ENCODE peak calls at places on chromosomes 1 and 21, in seven cellular contexts. One of them, this sample, is unnamed.

GRCh38 chr1:12152106-12152891 is 14.5 kb upstream of the TNFRSF1B start:
- DNase-seq in BJ: no peak
- DNase-seq in hepatocyte: no peak
- DNase-seq in CD8-positive, alpha-beta T cell: no peak
- DNase-seq in endodermal cell: no peak
- DNase-seq in cardiac muscle cell: no peak
- DNase-seq in progenitor cell of endocrine pancreas: no peak
- DNase-seq in this sample: no peak

GRCh38 chr21:45253180-45253579 is 34.5 kb downstream of the POFUT2 start:
- DNase-seq in cardiac muscle cell: peak
- DNase-seq in hepatocyte: no peak
- DNase-seq in endodermal cell: peak
- DNase-seq in BJ: no peak
- DNase-seq in CD8-positive, alpha-beta T cell: no peak
- DNase-seq in progenitor cell of endocrine pancreas: peak
- DNase-seq in this sample: no peak

GRCh38 chr1:86687595-86687994 is 16.8 kb upstream of the SH3GLB1 start:
- DNase-seq in BJ: no peak
- DNase-seq in CD8-positive, alpha-beta T cell: no peak
- DNase-seq in hepatocyte: no peak
- DNase-seq in progenitor cell of endocrine pancreas: no peak
- DNase-seq in cardiac muscle cell: peak
- DNase-seq in endodermal cell: no peak
- DNase-seq in this sample: no peak

GRCh38 chr1:44855742-44856141 is 12.7 kb upstream of the PTCH2 start:
- DNase-seq in CD8-positive, alpha-beta T cell: no peak
- DNase-seq in BJ: no peak
- DNase-seq in progenitor cell of endocrine pancreas: no peak
- DNase-seq in hepatocyte: peak
- DNase-seq in cardiac muscle cell: no peak
- DNase-seq in endodermal cell: no peak
- DNase-seq in this sample: no peak

GRCh38 chr1:243539636-243540035 is 283.8 kb downstream of the SDCCAG8 start:
- DNase-seq in cardiac muscle cell: no peak
- DNase-seq in hepatocyte: no peak
- DNase-seq in progenitor cell of endocrine pancreas: no peak
- DNase-seq in endodermal cell: no peak
- DNase-seq in BJ: no peak
- DNase-seq in CD8-positive, alpha-beta T cell: no peak
- DNase-seq in this sample: no peak

GRCh38 chr1:229623225-229623624 is 2.7 kb downstream of the TAF5L start:
- DNase-seq in endodermal cell: peak
- DNase-seq in BJ: no peak
- DNase-seq in cardiac muscle cell: no peak
- DNase-seq in CD8-positive, alpha-beta T cell: no peak
- DNase-seq in progenitor cell of endocrine pancreas: no peak
- DNase-seq in hepatocyte: no peak
- DNase-seq in this sample: no peak

GRCh38 chr1:41773144-41773571 is 145.6 kb downstream of the HIVEP3 start:
- DNase-seq in endodermal cell: no peak
- DNase-seq in BJ: peak
- DNase-seq in cardiac muscle cell: peak
- DNase-seq in hepatocyte: no peak
- DNase-seq in progenitor cell of endocrine pancreas: no peak
- DNase-seq in CD8-positive, alpha-beta T cell: no peak
- DNase-seq in this sample: no peak

GRCh38 chr1:93611656-93612055 is 70.0 kb downstream of the BCAR3 start:
- DNase-seq in CD8-positive, alpha-beta T cell: no peak
- DNase-seq in cardiac muscle cell: no peak
- DNase-seq in BJ: no peak
- DNase-seq in progenitor cell of endocrine pancreas: no peak
- DNase-seq in hepatocyte: no peak
- DNase-seq in endodermal cell: no peak
- DNase-seq in this sample: no peak

GRCh38 chr1:71414229-71414628 is 333.4 kb upstream of the ZRANB2 start:
- DNase-seq in CD8-positive, alpha-beta T cell: no peak
- DNase-seq in endodermal cell: no peak
- DNase-seq in BJ: no peak
- DNase-seq in cardiac muscle cell: peak
- DNase-seq in hepatocyte: no peak
- DNase-seq in progenitor cell of endocrine pancreas: no peak
- DNase-seq in this sample: no peak

GRCh38 chr1:29224438-29224837 is 6.3 kb downstream of the MECR start:
- DNase-seq in cardiac muscle cell: no peak
- DNase-seq in progenitor cell of endocrine pancreas: no peak
- DNase-seq in hepatocyte: no peak
- DNase-seq in endodermal cell: no peak
- DNase-seq in BJ: no peak
- DNase-seq in CD8-positive, alpha-beta T cell: no peak
- DNase-seq in this sample: no peak

GRCh38 chr1:15029786-15030185 is 123.8 kb upstream of the TMEM51 start:
- DNase-seq in progenitor cell of endocrine pancreas: no peak
- DNase-seq in CD8-positive, alpha-beta T cell: no peak
- DNase-seq in cardiac muscle cell: no peak
- DNase-seq in hepatocyte: no peak
- DNase-seq in BJ: no peak
- DNase-seq in endodermal cell: no peak
- DNase-seq in this sample: no peak

GRCh38 chr1:175548774-175549173 is 194.6 kb downstream of the TNR start:
- DNase-seq in cardiac muscle cell: peak
- DNase-seq in CD8-positive, alpha-beta T cell: no peak
- DNase-seq in hepatocyte: no peak
- DNase-seq in endodermal cell: no peak
- DNase-seq in progenitor cell of endocrine pancreas: no peak
- DNase-seq in BJ: no peak
- DNase-seq in this sample: no peak

GRCh38 chr1:5343256-5344020 is 648.8 kb downstream of the NPHP4 start:
- DNase-seq in progenitor cell of endocrine pancreas: no peak
- DNase-seq in CD8-positive, alpha-beta T cell: no peak
- DNase-seq in BJ: no peak
- DNase-seq in hepatocyte: no peak
- DNase-seq in cardiac muscle cell: no peak
- DNase-seq in endodermal cell: no peak
- DNase-seq in this sample: no peak

GRCh38 chr1:16163882-16164820 is 8.3 kb upstream of the EPHA2 start:
- DNase-seq in CD8-positive, alpha-beta T cell: no peak
- DNase-seq in cardiac muscle cell: peak
- DNase-seq in progenitor cell of endocrine pancreas: no peak
- DNase-seq in endodermal cell: peak
- DNase-seq in hepatocyte: peak
- DNase-seq in BJ: peak
- DNase-seq in this sample: no peak

GRCh38 chr1:234123867-234124266 is 219.4 kb downstream of the SLC35F3 start:
- DNase-seq in endodermal cell: no peak
- DNase-seq in hepatocyte: no peak
- DNase-seq in CD8-positive, alpha-beta T cell: no peak
- DNase-seq in BJ: no peak
- DNase-seq in cardiac muscle cell: peak
- DNase-seq in progenitor cell of endocrine pancreas: no peak
- DNase-seq in this sample: no peak

GRCh38 chr1:19073311-19074186 is 117.1 kb upstream of the IFFO2 start:
- DNase-seq in cardiac muscle cell: no peak
- DNase-seq in BJ: no peak
- DNase-seq in endodermal cell: no peak
- DNase-seq in progenitor cell of endocrine pancreas: no peak
- DNase-seq in hepatocyte: no peak
- DNase-seq in CD8-positive, alpha-beta T cell: no peak
- DNase-seq in this sample: no peak

GRCh38 chr1:15180189-15180588 is 26.6 kb downstream of the TMEM51 start:
- DNase-seq in BJ: no peak
- DNase-seq in progenitor cell of endocrine pancreas: no peak
- DNase-seq in CD8-positive, alpha-beta T cell: no peak
- DNase-seq in hepatocyte: no peak
- DNase-seq in cardiac muscle cell: no peak
- DNase-seq in endodermal cell: peak
- DNase-seq in this sample: no peak

GRCh38 chr1:17059391-17060128 is 5.7 kb upstream of the SDHB start:
- DNase-seq in BJ: peak
- DNase-seq in endodermal cell: peak
- DNase-seq in progenitor cell of endocrine pancreas: peak
- DNase-seq in CD8-positive, alpha-beta T cell: no peak
- DNase-seq in hepatocyte: peak
- DNase-seq in cardiac muscle cell: peak
- DNase-seq in this sample: peak

DNA sequence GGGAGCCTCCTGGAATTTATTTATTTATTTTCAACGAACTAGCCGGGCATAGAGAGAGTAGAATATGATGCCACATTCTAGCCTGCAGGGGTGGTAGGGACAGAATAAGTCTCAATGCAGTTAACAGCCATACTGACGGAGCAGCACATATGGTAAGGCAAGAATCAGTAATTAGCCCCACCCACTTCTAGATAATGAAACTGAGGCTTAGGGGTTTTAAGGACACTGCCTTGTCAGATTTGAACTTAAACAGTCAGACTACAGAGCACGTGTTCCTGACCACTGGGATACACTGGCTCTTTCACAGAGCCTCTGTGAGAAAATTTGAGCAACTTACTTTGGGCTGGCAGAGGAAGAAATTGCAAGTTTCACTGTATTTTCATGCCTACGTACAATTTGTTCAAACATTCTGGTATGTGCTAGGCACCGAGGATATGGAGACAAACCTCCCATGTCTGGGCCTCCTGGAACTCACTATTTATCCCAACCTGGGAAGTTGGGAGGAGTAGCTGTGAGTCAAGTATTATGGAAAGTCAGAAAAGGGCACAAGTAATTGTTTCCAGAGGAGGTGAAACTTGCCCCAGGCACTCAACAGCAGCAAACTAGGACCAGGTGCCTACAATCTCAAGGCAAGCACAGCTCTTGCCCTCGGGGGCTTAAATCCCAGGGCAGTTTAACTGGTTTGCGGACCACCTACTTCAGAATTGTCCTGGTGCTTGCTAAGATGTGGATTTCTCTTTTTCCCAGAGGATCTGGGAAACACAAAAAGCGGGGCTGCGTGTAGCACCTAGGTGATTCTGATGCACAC is 1.6 kb upstream of the CLIC4 start:
- DNase-seq in BJ: no peak
- DNase-seq in hepatocyte: peak
- DNase-seq in endodermal cell: peak
- DNase-seq in cardiac muscle cell: peak
- DNase-seq in CD8-positive, alpha-beta T cell: no peak
- DNase-seq in progenitor cell of endocrine pancreas: no peak
- DNase-seq in this sample: no peak
- TF ChIP-seq CTCF in BJ: peak
- TF ChIP-seq CTCF in hepatocyte: no peak
- TF ChIP-seq CTCF in endodermal cell: no peak
- TF ChIP-seq CTCF in cardiac muscle cell: no peak
- TF ChIP-seq CTCF in CD8-positive, alpha-beta T cell: no peak
- TF ChIP-seq CTCF in progenitor cell of endocrine pancreas: no peak
- TF ChIP-seq CTCF in this sample: no peak

DNA sequence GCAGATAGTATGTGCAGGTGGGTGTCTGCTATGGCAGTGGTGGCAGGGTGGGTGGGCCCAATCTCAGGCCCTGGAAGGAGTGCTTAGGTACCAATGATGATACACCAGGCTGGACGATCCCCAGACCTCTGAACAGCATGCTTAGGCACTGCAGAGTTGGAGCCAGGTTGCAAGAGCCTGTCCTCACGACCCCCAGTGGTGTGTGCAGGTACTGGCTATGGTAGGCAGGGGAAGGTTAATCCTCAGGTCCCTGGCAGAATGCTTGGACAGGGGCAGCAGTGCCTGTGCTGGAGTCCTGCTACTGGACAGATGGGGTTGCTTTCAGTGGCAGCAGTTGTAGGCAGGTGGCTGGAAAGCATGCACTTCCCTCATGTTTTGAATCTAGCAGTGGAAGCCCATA is 100.5 kb upstream of the NEK7 start:
- DNase-seq in endodermal cell: peak
- DNase-seq in BJ: no peak
- DNase-seq in CD8-positive, alpha-beta T cell: no peak
- DNase-seq in hepatocyte: peak
- DNase-seq in progenitor cell of endocrine pancreas: no peak
- DNase-seq in cardiac muscle cell: peak
- DNase-seq in this sample: no peak
- TF ChIP-seq CTCF in endodermal cell: peak
- TF ChIP-seq CTCF in BJ: peak
- TF ChIP-seq CTCF in CD8-positive, alpha-beta T cell: no peak
- TF ChIP-seq CTCF in hepatocyte: no peak
- TF ChIP-seq CTCF in progenitor cell of endocrine pancreas: peak
- TF ChIP-seq CTCF in cardiac muscle cell: no peak
- TF ChIP-seq CTCF in this sample: peak

GRCh38 chr1:213136190-213136917 is 85.3 kb downstream of the RPS6KC1 start:
- DNase-seq in hepatocyte: peak
- DNase-seq in CD8-positive, alpha-beta T cell: no peak
- DNase-seq in progenitor cell of endocrine pancreas: no peak
- DNase-seq in cardiac muscle cell: no peak
- DNase-seq in BJ: no peak
- DNase-seq in endodermal cell: no peak
- DNase-seq in this sample: no peak
- TF ChIP-seq CTCF in hepatocyte: no peak
- TF ChIP-seq CTCF in CD8-positive, alpha-beta T cell: no peak
- TF ChIP-seq CTCF in progenitor cell of endocrine pancreas: no peak
- TF ChIP-seq CTCF in cardiac muscle cell: no peak
- TF ChIP-seq CTCF in BJ: no peak
- TF ChIP-seq CTCF in endodermal cell: no peak
- TF ChIP-seq CTCF in this sample: no peak

GRCh38 chr1:177354247-177354646 is 183.5 kb downstream of the BRINP2 start:
- DNase-seq in hepatocyte: no peak
- DNase-seq in cardiac muscle cell: no peak
- DNase-seq in endodermal cell: no peak
- DNase-seq in progenitor cell of endocrine pancreas: no peak
- DNase-seq in CD8-positive, alpha-beta T cell: no peak
- DNase-seq in BJ: no peak
- DNase-seq in this sample: no peak

GRCh38 chr1:177351361-177352108 is 180.8 kb downstream of the BRINP2 start:
- DNase-seq in endodermal cell: no peak
- DNase-seq in hepatocyte: peak
- DNase-seq in CD8-positive, alpha-beta T cell: no peak
- DNase-seq in BJ: no peak
- DNase-seq in progenitor cell of endocrine pancreas: no peak
- DNase-seq in cardiac muscle cell: peak
- DNase-seq in this sample: no peak

GRCh38 chr1:177360791-177361190 is 190.0 kb downstream of the BRINP2 start:
- DNase-seq in hepatocyte: no peak
- DNase-seq in CD8-positive, alpha-beta T cell: no peak
- DNase-seq in BJ: no peak
- DNase-seq in progenitor cell of endocrine pancreas: no peak
- DNase-seq in cardiac muscle cell: no peak
- DNase-seq in endodermal cell: no peak
- DNase-seq in this sample: no peak

GRCh38 chr1:177355575-177355974 is 184.8 kb downstream of the BRINP2 start:
- DNase-seq in hepatocyte: peak
- DNase-seq in BJ: no peak
- DNase-seq in cardiac muscle cell: peak
- DNase-seq in progenitor cell of endocrine pancreas: peak
- DNase-seq in endodermal cell: peak
- DNase-seq in CD8-positive, alpha-beta T cell: no peak
- DNase-seq in this sample: peak
- TF ChIP-seq CTCF in hepatocyte: peak
- TF ChIP-seq CTCF in BJ: peak
- TF ChIP-seq CTCF in cardiac muscle cell: peak
- TF ChIP-seq CTCF in progenitor cell of endocrine pancreas: peak
- TF ChIP-seq CTCF in endodermal cell: peak
- TF ChIP-seq CTCF in CD8-positive, alpha-beta T cell: no peak
- TF ChIP-seq CTCF in this sample: peak